ENCODE peak calls at places on chromosomes 16 and 17, in six cellular contexts. H, F, C, M, N and V are unnamed samples.

GRCh38 chr16:65445313-65446260 is 323.7 kb upstream of the CDH11 start:
- DNase-seq in H (no peak), F (no peak), C (no peak), M (no peak), N (no peak), V (no peak)

GRCh38 chr17:21418446-21419298 is 42.5 kb downstream of the KCNJ12 start:
- DNase-seq in H (no peak), F (no peak), C (no peak), M (no peak), N (no peak), V (no peak)

GRCh38 chr16:80557037-80557436 is 16.2 kb downstream of the DYNLRB2 start:
- DNase-seq in H (no peak), F (no peak), C (no peak), M (no peak), N (no peak), V (no peak)

GRCh38 chr16:57621521-57622268 is 6.7 kb upstream of the ADGRG1 start:
- DNase-seq in H (peak; percentile 35), F (no peak), C (no peak), M (no peak), N (no peak), V (no peak)

GRCh38 chr16:69187387-69187890 is 475 bp downstream of the SNTB2 start:
- DNase-seq in H (peak; percentile 76), F (peak; percentile 78), C (peak; percentile 51), M (peak; percentile 60), N (peak; percentile 51), V (no peak)

GRCh38 chr16:25501530-25502255 is 190.1 kb upstream of the HS3ST4 start:
- DNase-seq in H (no peak), F (peak; percentile 10), C (no peak), M (no peak), N (no peak), V (no peak)

GRCh38 chr16:30768583-30769181 is 6.6 kb downstream of the RNF40 start:
- DNase-seq in H (peak; percentile 14), F (no peak), C (no peak), M (no peak), N (no peak), V (no peak)

GRCh38 chr17:40190197-40191021 is 13.1 kb downstream of the RAPGEFL1 start:
- DNase-seq in H (no peak), F (peak; percentile 63), C (no peak), M (no peak), N (no peak), V (no peak)

GRCh38 chr17:50219345-50219744 is 17.9 kb upstream of the COL1A1 start:
- DNase-seq in H (no peak), F (no peak), C (no peak), M (no peak), N (no peak), V (no peak)

GRCh38 chr17:55496094-55496881 is 15.0 kb downstream of the SMIM36 start:
- DNase-seq in H (peak; percentile 28), F (no peak), C (no peak), M (no peak), N (no peak), V (no peak)

GRCh38 chr17:954431-955164 is 25.0 kb downstream of the NXN start:
- DNase-seq in H (peak; percentile 20), F (no peak), C (no peak), M (no peak), N (no peak), V (no peak)

GRCh38 chr17:74677558-74678466 is 34.9 kb downstream of the CD300LF start:
- DNase-seq in H (no peak), F (no peak), C (no peak), M (no peak), N (no peak), V (peak; percentile 72)

GRCh38 chr16:28064150-28064549 is 636 bp upstream of the GSG1L start:
- DNase-seq in H (no peak), F (no peak), C (no peak), M (no peak), N (no peak), V (no peak)

GRCh38 chr17:72419866-72420774 is 299.3 kb downstream of the SOX9 start:
- DNase-seq in H (no peak), F (no peak), C (no peak), M (no peak), N (no peak), V (no peak)

GRCh38 chr17:65366102-65366844 is 195.2 kb downstream of the AXIN2 start:
- DNase-seq in H (no peak), F (no peak), C (no peak), M (no peak), N (no peak), V (no peak)

GRCh38 chr17:1797323-1797722 is 32.4 kb downstream of the SMYD4 start:
- DNase-seq in H (no peak), F (no peak), C (no peak), M (no peak), N (no peak), V (no peak)

GRCh38 chr17:78013683-78014467 is 55.4 kb downstream of the TNRC6C start:
- DNase-seq in H (no peak), F (peak; percentile 75), C (peak; percentile 45), M (peak; percentile 40), N (peak; percentile 74), V (peak; percentile 74)

GRCh38 chr17:44004761-44005526 is 522 bp downstream of the NAGS start:
- DNase-seq in H (peak; percentile 72), F (peak; percentile 58), C (no peak), M (peak; percentile 36), N (no peak), V (no peak)

GRCh38 chr17:37478187-37478586 is 11.5 kb upstream of the DUSP14 start:
- DNase-seq in H (no peak), F (no peak), C (no peak), M (no peak), N (peak; percentile 70), V (peak; percentile 76)

GRCh38 chr16:74186589-74186988 is 110.0 kb upstream of the PSMD7 start:
- DNase-seq in H (no peak), F (no peak), C (no peak), M (no peak), N (no peak), V (no peak)

GRCh38 chr16:35560637-35560984 is 2101.2 kb downstream of the TP53TG3F start:
- DNase-seq in H (no peak), F (no peak), C (no peak), M (no peak), N (no peak), V (no peak)

GRCh38 chr16:35562471-35562870 is 2103.1 kb downstream of the TP53TG3F start:
- DNase-seq in H (no peak), F (no peak), C (no peak), M (no peak), N (no peak), V (no peak)

GRCh38 chr16:35559911-35560636 is 2100.7 kb downstream of the TP53TG3F start:
- DNase-seq in H (no peak), F (no peak), C (no peak), M (no peak), N (no peak), V (no peak)

GRCh38 chr16:35562919-35563318 is 2103.5 kb downstream of the TP53TG3F start:
- DNase-seq in H (no peak), F (no peak), C (no peak), M (no peak), N (no peak), V (no peak)

GRCh38 chr16:35561346-35561745 is 2101.9 kb downstream of the TP53TG3F start:
- DNase-seq in H (no peak), F (no peak), C (no peak), M (no peak), N (no peak), V (no peak)
- H3K9me3 ChIP-seq in H (peaks cover 57% of the 10 kb centered on the region), F (peaks cover 20% of the 10 kb centered on the region), C (no peaks in the 10 kb centered on the region), M (peaks cover 11% of the 10 kb centered on the region), N (no peaks in the 10 kb centered on the region), V (no peaks in the 10 kb centered on the region)

DNA sequence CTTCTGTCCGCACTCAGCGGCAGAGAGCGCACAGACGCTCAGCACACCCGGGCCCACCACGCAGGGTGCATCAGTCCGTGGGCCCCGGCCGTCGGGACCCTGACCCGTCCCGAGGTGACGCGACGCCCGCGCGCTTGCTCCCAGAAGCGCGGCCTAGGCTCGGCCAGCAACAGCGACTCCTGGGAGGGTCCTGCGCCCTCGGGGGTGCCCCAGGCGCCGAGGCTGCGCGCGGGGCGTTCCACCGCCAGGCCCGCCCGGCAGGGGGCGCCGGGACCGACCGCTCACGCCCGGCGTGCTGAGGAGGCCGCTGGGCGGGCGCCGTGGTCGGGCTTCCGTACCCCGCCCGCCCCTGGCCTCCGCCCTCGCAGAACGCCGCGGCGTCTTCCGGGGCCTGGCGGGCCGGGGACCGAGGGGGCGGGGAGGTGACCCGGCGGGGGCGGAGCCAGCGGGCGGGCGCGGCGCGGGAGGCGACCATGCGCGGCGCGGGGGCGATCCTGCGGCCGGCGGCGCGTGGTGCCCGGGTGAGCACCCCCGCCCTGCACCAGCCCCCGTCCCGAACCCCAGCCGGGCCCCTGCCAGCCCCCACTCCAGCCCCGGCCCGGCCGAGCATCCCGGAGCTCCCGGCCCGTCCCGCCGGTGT is at the start of gene CISD3:
- DNase-seq in H (peak; percentile 94), F (peak; percentile 96), C (peak; percentile 86), M (peak; percentile 91), N (peak; percentile 76), V (peak; percentile 76)
- TF ChIP-seq CTCF in H (peak; percentile 93), F (peak; percentile 62), C (peak; percentile 95), M (no peak), N (peak; percentile 60), V (peak; percentile 85)

DNA sequence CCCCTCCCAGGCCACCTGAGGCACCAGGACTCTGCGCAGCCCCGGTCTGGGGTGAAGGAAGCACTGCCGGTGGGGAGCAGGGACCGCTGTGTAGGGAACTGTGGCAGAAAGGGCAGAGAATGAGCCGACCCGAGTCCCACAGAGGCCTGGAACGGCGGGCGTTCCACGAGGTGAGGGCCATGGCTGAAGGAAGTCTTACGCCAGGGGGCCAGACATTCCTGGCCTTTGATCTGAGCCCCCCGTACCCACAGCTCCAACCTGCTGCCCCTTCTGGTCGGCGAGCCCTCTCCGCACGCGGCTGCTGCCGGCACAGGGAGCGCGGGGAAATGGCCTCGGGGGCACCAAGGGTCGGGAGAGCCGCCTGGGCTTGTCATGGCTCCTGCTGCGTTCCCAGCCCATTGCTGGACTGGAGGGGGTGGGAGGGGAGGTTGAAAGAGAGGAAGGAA is 1.4 kb upstream of the WNT3 start:
- DNase-seq in H (no peak), F (peak; percentile 56), C (no peak), M (no peak), N (no peak), V (no peak)
- H3K4me3 ChIP-seq in H (no peak overlapping the region), F (peak overlapping the region; percentile 49), C (no peak overlapping the region), M (no peak overlapping the region), N (no peak overlapping the region), V (no peak overlapping the region)

DNA sequence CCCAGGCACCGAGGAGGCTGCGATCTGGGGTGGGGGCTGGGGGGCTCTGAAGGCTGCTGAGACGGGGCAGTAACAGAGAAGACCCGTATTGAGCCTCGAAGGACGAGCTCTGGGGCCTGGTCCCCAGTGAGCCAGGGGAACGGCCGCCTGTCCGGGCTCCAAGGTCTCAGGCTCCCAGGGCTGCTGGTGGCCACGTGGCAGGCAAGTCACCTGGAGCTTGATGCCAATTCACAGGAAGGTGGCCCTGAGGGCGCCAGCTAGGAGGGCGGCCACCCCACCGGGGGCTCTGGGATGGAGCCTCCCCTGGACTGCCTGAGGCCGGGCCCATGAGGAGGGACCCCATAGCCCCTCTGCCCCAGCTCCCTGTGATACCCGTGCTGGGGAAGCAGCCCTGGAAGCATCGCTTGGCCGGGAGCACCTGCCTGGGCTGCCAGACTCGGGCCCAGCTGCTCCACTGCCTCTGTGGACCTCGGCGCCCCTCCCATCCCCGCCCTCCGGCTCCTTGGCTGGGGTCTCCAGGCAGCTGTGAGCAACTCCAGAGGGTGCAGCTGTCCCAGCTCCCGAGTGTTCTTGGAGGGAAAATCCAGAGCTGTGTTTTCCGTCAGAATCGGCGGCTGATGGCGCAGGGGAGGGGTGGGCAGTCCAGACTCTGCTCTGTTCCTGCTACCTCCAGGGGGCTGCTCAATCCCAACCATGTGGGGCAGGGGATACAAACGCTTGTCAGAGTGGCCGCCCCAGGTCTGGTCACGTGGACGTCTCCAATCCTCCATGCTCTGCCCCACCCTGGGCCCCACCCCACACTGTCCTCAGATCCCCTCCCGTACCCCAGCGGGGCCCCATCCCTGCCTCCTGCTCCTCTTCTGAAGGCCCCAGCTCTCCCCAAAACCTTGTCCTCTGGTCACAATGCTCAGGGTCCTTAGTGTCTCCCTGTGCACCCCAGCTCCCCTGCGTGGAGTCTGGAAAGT is 67.2 kb upstream of the GNG13 start:
- DNase-seq in H (no peak), F (no peak), C (no peak), M (no peak), N (no peak), V (no peak)
- H3K9me3 ChIP-seq in H (no peaks in the 10 kb centered on the region), F (no peaks in the 10 kb centered on the region), C (no peaks in the 10 kb centered on the region), M (no peaks in the 10 kb centered on the region), N (no peaks in the 10 kb centered on the region), V (no peaks in the 10 kb centered on the region)